ENCODE peak calls at places on chromosomes 5 and 9, in four cellular contexts. O, V, C and P are unnamed samples.

GRCh38 chr9:134575103-134575816 is 66.3 kb upstream of the COL5A1 start:
- DNase-seq in O (no peak), V (no peak), C (no peak), P (no peak)

GRCh38 chr5:72786676-72787075 is 29.8 kb upstream of the TNPO1 start:
- DNase-seq in O (no peak), V (no peak), C (no peak), P (no peak)

GRCh38 chr5:181052526-181052927 is 12.5 kb downstream of the BTNL9 start:
- DNase-seq in V (peak), O (no peak), C (peak), P (no peak)

GRCh38 chr5:28648108-28648507 is 1609.7 kb upstream of the CDH9 start:
- DNase-seq in C (no peak), V (no peak), O (no peak), P (no peak)

GRCh38 chr9:21830589-21830988 is 28.2 kb downstream of the MTAP start:
- DNase-seq in C (no peak), O (no peak), V (no peak), P (no peak)

GRCh38 chr5:133635051-133635450 is 22.7 kb upstream of the FSTL4 start:
- DNase-seq in C (no peak), V (no peak), O (no peak), P (no peak)

GRCh38 chr5:141753971-141754713 is 72.1 kb upstream of the ARAP3 start:
- DNase-seq in O (no peak), C (no peak), V (no peak), P (peak)

GRCh38 chr9:70297141-70297540 is 38.4 kb downstream of the SMC5 start:
- DNase-seq in C (no peak), O (no peak), V (no peak), P (no peak)

GRCh38 chr5:10307206-10308148 is at the start of gene CMBL:
- DNase-seq in C (peak), V (peak), O (peak), P (peak)

GRCh38 chr5:108858959-108859358 is 111.3 kb downstream of the FER start:
- DNase-seq in O (no peak), C (no peak), V (peak), P (peak)

GRCh38 chr5:166401391-166401790 is 1890.1 kb upstream of the WWC1 start:
- DNase-seq in O (no peak), V (no peak), C (no peak), P (no peak)

GRCh38 chr5:60972225-60972624 is 27.2 kb downstream of the NDUFAF2 start:
- DNase-seq in C (no peak), V (no peak), O (no peak), P (no peak)

GRCh38 chr9:114787781-114788498 is 17.9 kb downstream of the TNFSF15 start:
- DNase-seq in O (no peak), V (no peak), C (no peak), P (no peak)

GRCh38 chr9:4318741-4319140 is 18.9 kb upstream of the GLIS3 start:
- DNase-seq in C (no peak), O (no peak), V (no peak), P (no peak)

GRCh38 chr9:100430286-100430940 is 3.5 kb downstream of the MSANTD3 start:
- DNase-seq in V (no peak), O (no peak), C (no peak), P (no peak)

GRCh38 chr5:29758986-29759421 is 1434.5 kb upstream of the CDH6 start:
- DNase-seq in C (no peak), V (no peak), O (no peak), P (no peak)

GRCh38 chr5:155631116-155631515 is 617.6 kb downstream of the KIF4B start:
- DNase-seq in O (no peak), C (no peak), V (no peak), P (no peak)

GRCh38 chr9:117084221-117084620 is 330.6 kb downstream of the ASTN2 start:
- DNase-seq in C (no peak), V (no peak), O (no peak), P (no peak)

GRCh38 chr5:8019719-8020218 is 150.8 kb downstream of the MTRR start:
- DNase-seq in O (no peak), C (no peak), V (no peak), P (peak)

GRCh38 chr5:8660133-8660893 is 791.4 kb downstream of the MTRR start:
- DNase-seq in V (no peak), O (no peak), C (no peak), P (no peak)

GRCh38 chr5:151284392-151284967 is 19.1 kb downstream of the SLC36A3 start:
- DNase-seq in O (no peak), C (no peak), V (no peak), P (peak)

GRCh38 chr5:132765311-132766019 is 11.6 kb downstream of the SEPTIN8 start:
- DNase-seq in O (no peak), V (no peak), C (peak), P (no peak)

GRCh38 chr9:89969156-89969566 is 364.3 kb downstream of the GADD45G start:
- DNase-seq in C (no peak), V (no peak), O (no peak), P (no peak)

GRCh38 chr5:151153766-151154272 is 3.8 kb downstream of the ANXA6 start:
- DNase-seq in C (no peak), V (no peak), O (no peak), P (no peak)

GRCh38 chr5:7261049-7261448 is 134.9 kb upstream of the ADCY2 start:
- DNase-seq in V (no peak), O (no peak), C (no peak), P (no peak)

GRCh38 chr9:133658442-133659431 is 22.6 kb downstream of the DBH start:
- DNase-seq in V (no peak), O (no peak), C (no peak), P (no peak)

GRCh38 chr5:157821822-157822622 is 36.9 kb downstream of the CLINT1 start:
- DNase-seq in O (no peak), C (no peak), V (no peak), P (peak)

GRCh38 chr5:152072076-152072475 is 147.4 kb upstream of the GLRA1 start:
- DNase-seq in O (no peak), V (no peak), C (no peak), P (no peak)

GRCh38 chr9:123131258-123131657 is 97.8 kb downstream of the GPR21 start:
- DNase-seq in V (no peak), C (no peak), O (no peak), P (no peak)

GRCh38 chr9:14967450-14968321 is 57.5 kb upstream of the FREM1 start:
- DNase-seq in O (no peak), V (no peak), C (no peak), P (no peak)

GRCh38 chr5:171418982-171419662 is at the start of gene FGF18:
- DNase-seq in V (peak), O (no peak), C (peak), P (peak)

GRCh38 chr9:131613921-131614320 is 68.6 kb downstream of the PRRT1B start:
- DNase-seq in V (no peak), O (no peak), C (no peak), P (no peak)

GRCh38 chr5:134071850-134072207 is 42.7 kb upstream of the TCF7 start:
- DNase-seq in O (no peak), V (no peak), C (no peak), P (no peak)

GRCh38 chr5:133993152-133993548 is 11.6 kb downstream of the VDAC1 start:
- DNase-seq in V (no peak), O (no peak), C (no peak), P (no peak)

GRCh38 chr9:123081824-123082223 is 48.4 kb downstream of the GPR21 start:
- DNase-seq in O (no peak), C (no peak), V (no peak), P (peak)

GRCh38 chr9:12822111-12822510 is 47.3 kb downstream of the LURAP1L start:
- DNase-seq in O (no peak), V (no peak), C (no peak), P (no peak)

GRCh38 chr9:34507966-34508365 is 14.8 kb downstream of the ENHO start:
- DNase-seq in C (no peak), O (no peak), V (no peak), P (no peak)

GRCh38 chr5:60583598-60583997 is 116.4 kb downstream of the DEPDC1B start:
- DNase-seq in V (no peak), O (no peak), C (no peak), P (no peak)

GRCh38 chr9:124660341-124660801 is 110.7 kb downstream of the NR6A1 start:
- DNase-seq in O (no peak), C (no peak), V (no peak), P (peak)

GRCh38 chr5:41511241-41511640 is 840 bp upstream of the PLCXD3 start:
- DNase-seq in C (no peak), V (no peak), O (no peak), P (no peak)
- TF ChIP-seq POLR2AphosphoS5 in C (no peak), V (no peak), O (no peak), P (no peak)

DNA sequence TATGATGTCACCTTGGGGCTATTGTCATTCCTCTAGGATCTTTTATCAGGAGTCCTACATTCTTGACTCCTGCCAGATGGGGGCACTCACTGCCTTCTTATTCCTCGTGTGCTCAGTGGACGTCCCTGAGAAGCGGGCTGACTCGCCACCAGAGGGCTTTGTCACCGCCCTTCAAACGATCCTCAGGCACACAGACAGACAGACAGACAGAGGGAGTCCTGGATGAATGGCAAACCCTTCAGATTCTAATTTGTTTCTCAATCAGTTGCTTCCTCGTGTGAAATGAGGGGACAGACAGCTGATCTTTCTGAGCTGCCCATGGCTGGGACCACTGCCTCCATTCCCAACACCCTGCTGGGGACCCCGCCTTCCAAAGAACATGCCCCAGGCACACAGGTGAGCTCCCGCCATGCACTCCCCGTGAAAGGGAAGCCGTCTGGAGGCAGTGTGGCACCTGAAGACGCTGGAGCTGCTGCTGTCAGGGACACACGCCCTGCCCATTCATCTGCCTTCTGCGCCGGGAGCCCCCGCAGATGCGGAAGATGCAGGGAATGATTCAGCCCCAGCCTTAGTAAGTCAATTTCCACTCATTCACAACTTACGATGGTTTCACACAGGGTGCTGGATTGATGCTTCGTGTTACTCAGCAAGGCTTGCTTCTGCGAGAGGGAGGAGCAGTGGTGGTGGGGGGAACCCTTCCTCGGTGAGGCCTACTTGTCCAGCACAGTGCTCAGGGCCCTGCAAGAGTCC is 24.9 kb upstream of the SH3PXD2B start:
- DNase-seq in O (peak), C (peak), V (peak), P (peak)
- TF ChIP-seq POLR2AphosphoS5 in O (peak), C (peak), V (no peak), P (no peak)

DNA sequence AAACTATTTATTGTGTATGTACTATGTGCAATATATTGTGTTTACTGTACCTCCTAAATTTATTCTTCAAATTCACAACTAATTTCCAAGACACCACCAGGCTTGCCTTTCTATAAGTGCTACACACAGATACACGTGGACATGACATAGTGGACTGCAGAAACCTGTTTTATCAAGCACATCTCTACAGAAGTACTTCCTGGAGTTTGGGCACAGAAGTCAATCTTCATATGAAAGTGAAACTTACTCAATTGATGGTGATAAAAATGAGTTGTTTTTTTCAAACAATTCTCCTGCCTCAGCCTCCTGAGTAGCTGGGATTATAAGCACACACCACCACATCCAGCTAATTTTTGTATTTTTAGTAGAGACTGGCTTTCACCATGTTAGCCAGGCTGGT is 57.6 kb downstream of the NLN start:
- DNase-seq in O (no peak), C (no peak), V (no peak), P (no peak)
- TF ChIP-seq POLR2AphosphoS5 in O (no peak), C (no peak), V (no peak), P (no peak)

DNA sequence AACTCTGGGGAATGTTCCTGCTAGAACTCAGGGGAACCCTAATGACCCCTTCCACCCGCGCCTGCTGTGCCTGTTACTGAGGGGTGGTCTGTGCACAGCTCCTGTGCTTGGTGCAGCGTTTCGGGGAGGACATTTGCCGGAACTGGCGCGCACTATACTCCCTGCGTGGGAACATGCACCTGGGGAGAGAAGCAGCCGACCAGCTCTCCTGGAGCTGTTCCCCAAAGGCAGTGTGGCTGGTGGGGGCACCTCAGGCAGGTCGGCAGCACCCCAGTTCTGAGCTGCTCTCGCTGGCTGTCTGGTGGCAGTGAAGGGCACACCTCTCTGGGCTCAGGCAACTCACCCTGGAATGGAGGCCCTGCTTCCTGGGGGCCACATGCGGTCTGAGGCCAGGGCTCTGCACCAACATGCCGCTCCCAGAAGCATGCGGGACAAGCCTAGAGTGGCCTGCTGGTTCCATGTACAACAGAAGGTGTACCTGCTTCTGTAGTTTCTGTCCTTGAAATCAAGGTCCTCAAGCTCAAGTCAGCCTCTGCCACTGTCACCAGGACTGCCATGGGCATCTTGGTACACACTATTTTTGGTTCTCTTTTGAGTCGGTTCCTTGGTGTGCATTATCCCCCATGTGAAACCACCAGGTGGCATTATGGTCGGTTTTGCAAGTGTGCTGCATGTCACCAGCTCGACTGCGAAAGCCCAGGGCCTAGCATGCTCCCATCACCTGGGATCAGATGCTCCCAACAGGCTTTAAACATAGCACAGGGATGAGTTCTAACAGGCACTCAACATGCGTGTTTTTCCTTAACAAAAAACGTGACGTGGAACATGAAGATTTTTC is 7.8 kb upstream of the MRNIP start:
- DNase-seq in O (no peak), C (peak), V (no peak), P (no peak)
- TF ChIP-seq POLR2AphosphoS5 in O (no peak), C (peak), V (no peak), P (no peak)

GRCh38 chr9:91177081-91177480 is 184.6 kb downstream of the AUH start:
- DNase-seq in C (peak), O (no peak), V (no peak), P (no peak)

GRCh38 chr9:91176426-91176825 is 185.3 kb downstream of the AUH start:
- DNase-seq in C (peak), V (no peak), O (no peak), P (no peak)

GRCh38 chr9:91177661-91178280 is 183.9 kb downstream of the AUH start:
- DNase-seq in C (peak), V (no peak), O (no peak), P (peak)

GRCh38 chr9:91172329-91172728 is 189.4 kb downstream of the AUH start:
- DNase-seq in O (no peak), C (no peak), V (no peak), P (no peak)

DNA sequence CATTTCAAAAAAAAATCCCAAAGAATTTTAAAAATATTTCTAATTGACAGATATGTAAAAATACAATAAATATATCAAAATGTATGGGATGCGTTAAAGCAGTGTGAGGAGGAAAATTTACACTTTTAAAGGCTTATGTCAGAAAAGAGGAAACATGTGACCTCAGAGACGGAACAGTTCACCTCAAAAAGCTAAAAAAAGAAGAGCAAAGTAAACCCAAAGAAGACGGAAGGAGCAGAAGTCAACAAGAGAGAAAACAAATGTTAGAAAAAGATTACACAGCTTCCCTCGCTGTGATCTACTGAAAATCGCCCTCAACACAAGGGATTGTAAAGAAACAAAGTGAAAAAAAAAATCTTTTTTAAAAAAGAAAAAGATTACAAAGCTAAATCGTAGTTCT is 186.9 kb downstream of the AUH start:
- DNase-seq in O (no peak), V (no peak), C (no peak), P (peak)
- TF ChIP-seq POLR2AphosphoS5 in O (no peak), V (no peak), C (no peak), P (no peak)

GRCh38 chr5:138696501-138696900 is 56.7 kb upstream of the CTNNA1 start:
- DNase-seq in V (no peak), C (no peak), O (no peak), P (no peak)
- TF ChIP-seq POLR2AphosphoS5 in V (no peak), C (no peak), O (no peak), P (no peak)

GRCh38 chr9:98953877-98954610 is 10.3 kb downstream of the COL15A1 start:
- DNase-seq in O (no peak), V (no peak), C (no peak), P (no peak)
- TF ChIP-seq POLR2AphosphoS5 in O (no peak), V (no peak), C (no peak), P (no peak)